ENCODE peak calls at places on chromosomes 6 and 20, in eight cellular contexts. Q is mammary epithelial cell, Y is fibroblast of lung, T is DND-41, S is astrocyte, H is GM12878, N is H1, B is hepatocyte. P is an unnamed sample.

GRCh38 chr6:111874030-111874425 is 776 bp upstream of the FYN start:
- DNase-seq in Q (no peak), Y (peak), T (peak), S (no peak), H (no peak), N (no peak), B (no peak), P (peak)

GRCh38 chr6:64034840-64035656 is 399.4 kb downstream of the PHF3 start:
- DNase-seq in Q (peak), Y (peak), T (no peak), S (no peak), H (no peak), N (no peak), B (peak), P (peak)

GRCh38 chr6:4280721-4281120 is 145.3 kb upstream of the ECI2 start:
- DNase-seq in Q (peak), Y (peak), T (no peak), S (peak), H (no peak), N (no peak), B (peak), P (peak)

GRCh38 chr6:36962874-36963273 is 8.3 kb downstream of the PI16 start:
- DNase-seq in Q (no peak), Y (no peak), T (peak), S (no peak), H (no peak), N (peak), B (peak), P (peak)

GRCh38 chr20:12729326-12729725 is 279.4 kb upstream of the SPTLC3 start:
- DNase-seq in Q (peak), Y (no peak), T (no peak), S (no peak), H (no peak), N (no peak), B (no peak), P (no peak)

GRCh38 chr20:33719989-33720709 is at the start of gene PXMP4:
- DNase-seq in Q (peak), Y (peak), T (peak), S (peak), H (peak), N (peak), B (peak), P (peak)

GRCh38 chr6:137811121-137811911 is 55.7 kb upstream of the TNFAIP3 start:
- DNase-seq in Q (peak), Y (peak), T (no peak), S (peak), H (peak), N (no peak), B (peak), P (peak)

GRCh38 chr6:72386324-72386723 is 235.5 kb upstream of the KCNQ5 start:
- DNase-seq in Q (no peak), Y (peak), T (no peak), S (peak), H (no peak), N (no peak), B (no peak), P (no peak)

GRCh38 chr6:113050010-113050893 is 703.1 kb downstream of the RFPL4B start:
- DNase-seq in Q (peak), Y (peak), T (no peak), S (peak), H (no peak), N (no peak), B (no peak), P (peak)

GRCh38 chr6:20402181-20403079 is 751 bp downstream of the E2F3 start:
- DNase-seq in Q (peak), Y (peak), T (peak), S (no peak), H (no peak), N (peak), B (peak), P (no peak)

GRCh38 chr20:20744170-20744725 is 31.8 kb upstream of the RALGAPA2 start:
- DNase-seq in Q (no peak), Y (no peak), T (no peak), S (no peak), H (no peak), N (no peak), B (no peak), P (no peak)

GRCh38 chr6:142485256-142485655 is 183.4 kb downstream of the ADGRG6 start:
- DNase-seq in Q (peak), Y (peak), T (no peak), S (peak), H (no peak), N (no peak), B (no peak), P (no peak)

GRCh38 chr6:44475779-44476434 is 88.4 kb downstream of the CDC5L start:
- DNase-seq in Q (peak), Y (peak), T (peak), S (no peak), H (no peak), N (peak), B (peak), P (peak)

GRCh38 chr6:141624301-141624700 is 508.4 kb upstream of the GJE1 start:
- DNase-seq in Q (no peak), Y (no peak), T (no peak), S (no peak), H (no peak), N (no peak), B (no peak), P (no peak)

GRCh38 chr6:168527451-168528210 is 86.6 kb downstream of the SMOC2 start:
- DNase-seq in Q (no peak), Y (peak), T (no peak), S (peak), H (no peak), N (no peak), B (no peak), P (no peak)

GRCh38 chr6:10412165-10412947 is 2.5 kb downstream of the TFAP2A start:
- DNase-seq in Q (peak), Y (peak), T (no peak), S (peak), H (no peak), N (peak), B (peak), P (peak)

GRCh38 chr6:132131777-132132176 is 180.6 kb upstream of the CCN2 start:
- DNase-seq in Q (peak), Y (peak), T (no peak), S (peak), H (no peak), N (no peak), B (peak), P (peak)

GRCh38 chr6:17493286-17493685 is 99.9 kb downstream of the CAP2 start:
- DNase-seq in Q (peak), Y (peak), T (no peak), S (peak), H (no peak), N (no peak), B (no peak), P (no peak)

GRCh38 chr6:137473651-137474050 is 20.5 kb downstream of the OLIG3 start:
- DNase-seq in Q (no peak), Y (no peak), T (no peak), S (no peak), H (no peak), N (no peak), B (no peak), P (no peak)

GRCh38 chr6:166565084-166565651 is 21.3 kb downstream of the RAMACL start:
- DNase-seq in Q (no peak), Y (no peak), T (no peak), S (no peak), H (no peak), N (no peak), B (no peak), P (no peak)

GRCh38 chr20:59955131-59955796 is 3.0 kb upstream of the CDH26 start:
- DNase-seq in Q (no peak), Y (no peak), T (peak), S (no peak), H (no peak), N (no peak), B (peak), P (peak)

GRCh38 chr20:44435630-44436335 is 39.9 kb upstream of the TTPAL start:
- DNase-seq in Q (no peak), Y (no peak), T (no peak), S (no peak), H (no peak), N (no peak), B (no peak), P (no peak)

GRCh38 chr6:57317060-57317943 is at the start of gene PRIM2:
- DNase-seq in Q (peak), Y (peak), T (peak), S (peak), H (peak), N (peak), B (peak), P (peak)

GRCh38 chr6:29708432-29709177 is 14.6 kb upstream of the HLA-F start:
- DNase-seq in Q (no peak), Y (no peak), T (peak), S (no peak), H (peak), N (no peak), B (no peak), P (no peak)
- H3K4me3 ChIP-seq in Q (no peak), Y (no peak), T (peak), S (no peak), H (no peak), N (no peak), B (no peak), P (no peak)

DNA sequence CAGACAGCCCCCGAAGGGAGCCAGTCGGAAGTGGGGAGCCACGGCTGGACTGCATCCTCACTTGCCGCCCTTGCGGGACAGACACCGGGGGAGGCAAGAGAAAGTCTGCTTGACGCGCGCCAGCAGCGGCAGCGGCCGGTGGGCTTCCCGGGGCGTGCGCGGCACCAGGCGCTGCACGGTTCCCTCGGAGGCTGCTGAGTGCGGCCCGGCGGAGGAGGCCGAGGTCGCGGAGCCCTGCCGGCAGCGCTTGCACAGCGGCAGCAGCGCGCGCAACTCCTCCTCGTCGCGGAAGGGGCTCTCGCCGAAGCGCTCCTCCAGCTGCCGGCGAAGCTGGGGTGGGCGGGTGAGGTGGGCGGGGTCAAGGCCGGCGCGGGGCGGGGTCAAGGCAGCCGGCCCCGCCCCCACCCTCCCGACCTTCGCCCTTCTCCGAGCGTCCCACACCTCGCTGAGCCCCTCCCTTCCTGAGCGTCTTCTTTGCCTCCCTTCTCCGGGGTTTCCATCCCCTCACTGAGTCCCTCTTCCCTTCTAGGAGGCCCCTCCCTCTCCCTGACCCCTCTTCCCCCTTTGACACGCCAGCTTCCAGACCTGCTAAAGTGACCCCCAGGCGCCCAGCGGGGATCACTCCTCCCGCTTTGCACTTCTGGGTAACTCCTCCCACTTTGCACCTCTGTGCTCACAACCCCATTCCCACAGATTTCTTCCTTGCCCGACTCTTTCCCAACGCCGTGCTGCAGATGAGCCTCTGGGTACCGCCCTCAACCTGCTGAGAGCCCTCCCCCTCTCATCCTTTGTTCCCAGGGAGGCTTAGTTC is 8.8 kb downstream of the DUSP15 start:
- DNase-seq in Q (peak), Y (peak), T (peak), S (no peak), H (no peak), N (peak), B (peak), P (peak)
- TF ChIP-seq EZH2 in Q (no peak), Y (peak), T (peak), S (no peak), H (no peak), N (peak), B (no peak), P (no peak)

GRCh38 chr20:57060407-57061057 is 205.9 kb downstream of the BMP7 start:
- DNase-seq in Q (peak), Y (no peak), T (no peak), S (no peak), H (no peak), N (no peak), B (no peak), P (peak)

GRCh38 chr20:57062241-57062640 is 204.2 kb downstream of the BMP7 start:
- DNase-seq in Q (no peak), Y (no peak), T (no peak), S (no peak), H (no peak), N (no peak), B (no peak), P (no peak)

GRCh38 chr20:57061058-57061900 is 205.2 kb downstream of the BMP7 start:
- DNase-seq in Q (peak), Y (no peak), T (peak), S (no peak), H (no peak), N (peak), B (peak), P (peak)

GRCh38 chr20:57056651-57057050 is 209.8 kb downstream of the BMP7 start:
- DNase-seq in Q (peak), Y (peak), T (no peak), S (no peak), H (no peak), N (no peak), B (no peak), P (no peak)

DNA sequence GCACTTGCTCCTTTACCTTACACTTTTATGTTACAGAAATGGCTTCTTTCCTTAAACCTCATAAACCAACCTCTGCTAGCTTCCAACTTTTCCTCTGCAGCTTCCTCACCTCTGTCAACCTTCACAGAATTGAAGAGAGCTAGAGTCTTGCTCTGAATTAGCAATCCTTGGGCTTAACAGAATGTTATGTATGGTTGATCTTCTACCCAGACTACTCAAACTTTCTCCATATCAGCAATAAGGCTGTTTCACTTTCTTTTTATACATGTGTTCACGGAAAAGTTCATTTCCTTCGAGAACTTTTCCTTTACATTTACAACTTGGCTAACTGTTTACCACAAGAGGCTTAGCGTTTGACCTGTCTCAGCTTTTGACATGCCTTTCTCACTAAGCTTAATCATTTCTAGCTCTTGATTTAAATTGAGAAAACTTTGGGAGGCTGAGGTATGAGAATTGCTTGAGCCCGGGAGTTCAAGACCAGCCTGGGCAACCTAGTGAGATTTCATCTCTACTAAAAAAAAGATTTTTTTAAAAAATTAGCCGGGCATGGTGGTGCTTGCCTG is 207.3 kb downstream of the BMP7 start:
- DNase-seq in Q (no peak), Y (no peak), T (no peak), S (no peak), H (no peak), N (no peak), B (no peak), P (no peak)
- H3K4me3 ChIP-seq in Q (no peak), Y (no peak), T (no peak), S (no peak), H (no peak), N (no peak), B (no peak), P (no peak)

DNA sequence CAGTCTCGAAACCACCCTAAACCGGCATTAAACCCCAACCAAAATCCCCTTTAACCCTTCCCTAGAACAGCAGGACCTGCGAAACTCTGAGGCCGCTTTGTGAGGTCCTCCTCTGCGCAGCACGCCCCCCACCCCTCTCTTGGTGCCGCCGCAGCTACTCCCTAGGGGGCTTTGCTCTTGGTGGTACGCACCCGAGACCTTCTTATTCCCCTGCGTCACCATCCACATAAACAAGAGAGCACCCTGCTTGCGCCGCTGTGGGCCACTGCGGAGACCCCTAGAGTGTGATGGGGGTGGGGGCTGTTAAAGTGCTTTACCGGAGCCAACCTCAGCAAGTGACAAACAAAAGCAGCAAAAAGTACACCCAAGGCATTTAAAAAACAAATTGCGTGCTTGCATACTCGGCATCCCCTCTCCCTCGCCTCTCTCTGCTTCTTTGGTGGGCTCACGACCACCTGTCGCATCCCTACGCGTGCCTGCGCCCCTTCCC is 502 bp upstream of the GNAS start:
- DNase-seq in Q (no peak), Y (no peak), T (no peak), S (no peak), H (no peak), N (no peak), B (no peak), P (no peak)
- TF ChIP-seq EZH2 in Q (no peak), Y (no peak), T (no peak), S (no peak), H (no peak), N (peak), B (peak), P (no peak)

DNA sequence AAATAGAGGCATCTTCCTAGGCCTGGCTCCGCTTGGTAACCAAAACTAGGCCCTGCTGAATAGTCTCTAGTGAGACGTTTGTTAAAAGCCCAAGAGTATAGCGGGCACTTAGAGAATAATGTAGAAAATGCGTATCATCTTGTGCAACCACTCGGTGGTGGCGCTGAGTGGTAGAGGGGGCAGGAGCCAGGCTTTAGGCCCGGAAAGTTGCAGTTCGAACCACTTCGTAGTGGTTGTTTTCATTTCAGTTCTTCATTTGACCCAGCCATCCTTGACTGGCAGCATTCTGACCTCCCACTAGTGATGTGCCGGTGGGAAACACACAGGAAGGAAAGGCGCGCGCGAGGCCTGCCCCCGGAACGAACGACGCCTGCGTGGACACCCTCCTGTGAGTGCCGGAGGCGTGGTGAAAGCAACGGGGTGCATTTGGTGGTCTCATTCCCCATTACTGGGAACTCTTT is 18.0 kb downstream of the GPX5 start:
- DNase-seq in Q (no peak), Y (no peak), T (no peak), S (no peak), H (no peak), N (peak), B (peak), P (peak)
- H3K4me3 ChIP-seq in Q (no peak), Y (peak), T (no peak), S (peak), H (peak), N (peak), B (peak), P (peak)

GRCh38 chr20:16729080-16729479 is 746 bp upstream of the SNRPB2 start:
- DNase-seq in Q (no peak), Y (no peak), T (no peak), S (no peak), H (no peak), N (no peak), B (no peak), P (no peak)
- TF ChIP-seq EZH2 in Q (no peak), Y (no peak), T (no peak), S (no peak), H (no peak), N (no peak), B (no peak), P (no peak)

GRCh38 chr6:118500130-118501015 is 47.7 kb upstream of the PLN start:
- DNase-seq in Q (no peak), Y (no peak), T (no peak), S (no peak), H (no peak), N (no peak), B (peak), P (no peak)
- H3K4me3 ChIP-seq in Q (no peak), Y (no peak), T (no peak), S (no peak), H (no peak), N (no peak), B (no peak), P (no peak)

P was measured in PC-9.